ENCODE peak calls at places on chromosomes 11 and 22, in four cellular contexts. W, R, P and A are unnamed samples.

GRCh38 chr11:122696662-122697061 is 41.1 kb downstream of the UBASH3B start:
- DNase-seq in W (no peak), R (no peak), P (no peak), A (no peak)

GRCh38 chr11:12802418-12803085 is 128.3 kb downstream of the TEAD1 start:
- DNase-seq in W (no peak), R (peak; percentile 90), P (peak; percentile 78), A (peak; percentile 81)

GRCh38 chr11:104826772-104827171 is 71.5 kb downstream of the CASP12 start:
- DNase-seq in W (no peak), R (no peak), P (no peak), A (no peak)

GRCh38 chr22:22928666-22929380 is 41.2 kb downstream of the IGLL5 start:
- DNase-seq in W (no peak), R (peak; percentile 16), P (peak; percentile 17), A (peak; percentile 45)

GRCh38 chr11:971092-971690 is 45.5 kb downstream of the AP2A2 start:
- DNase-seq in W (no peak), R (no peak), P (no peak), A (no peak)

GRCh38 chr11:32420139-32420538 is 15.2 kb downstream of the WT1 start:
- DNase-seq in W (no peak), R (no peak), P (no peak), A (no peak)

GRCh38 chr11:75498556-75499255 is 27.0 kb downstream of the GDPD5 start:
- DNase-seq in W (no peak), R (peak; percentile 30), P (peak; percentile 49), A (peak; percentile 77)

GRCh38 chr22:36839356-36840073 is 21.3 kb upstream of the NCF4 start:
- DNase-seq in W (no peak), R (peak; percentile 9), P (no peak), A (peak; percentile 18)

GRCh38 chr22:23122992-23123803 is 18.6 kb downstream of the RSPH14 start:
- DNase-seq in W (no peak), R (no peak), P (no peak), A (no peak)

GRCh38 chr11:61307354-61307753 is 12.2 kb upstream of the VWCE start:
- DNase-seq in W (no peak), R (no peak), P (peak; percentile 13), A (no peak)

GRCh38 chr22:35552186-35552842 is 11.7 kb downstream of the RASD2 start:
- DNase-seq in W (peak; percentile 86), R (no peak), P (peak; percentile 78), A (no peak)